ENCODE peak calls at places on chromosomes 7 and 10, in five cellular contexts. B is tibial artery, V is epithelial cell of esophagus, R is bronchial epithelial cell, P is foreskin fibroblast. E is an unnamed sample.

GRCh38 chr7:1567893-1568292 is 1.9 kb downstream of the PSMG3 start:
- DNase-seq in V (peak), R (peak), B (no peak), P (peak), E (no peak)

GRCh38 chr10:43111101-43111500 is 27.1 kb upstream of the CSGALNACT2 start:
- DNase-seq in P (no peak), V (no peak), R (no peak), B (no peak), E (no peak)

GRCh38 chr10:43197834-43198681 is 59.8 kb downstream of the CSGALNACT2 start:
- DNase-seq in B (peak), V (peak), P (peak), R (no peak), E (no peak)

GRCh38 chr10:133023216-133023843 is 64.4 kb upstream of the ADGRA1 start:
- DNase-seq in B (no peak), V (no peak), R (no peak), P (no peak), E (no peak)

GRCh38 chr7:91286432-91286831 is 22.2 kb downstream of the FZD1 start:
- DNase-seq in V (no peak), R (no peak), B (no peak), P (no peak), E (no peak)

GRCh38 chr10:21521910-21522533 is 3.5 kb downstream of the SKIDA1 start:
- DNase-seq in P (peak), V (no peak), R (no peak), B (no peak), E (no peak)

GRCh38 chr10:79349766-79350406 is 2.6 kb downstream of the PPIF start:
- DNase-seq in B (no peak), R (peak), V (peak), P (no peak), E (peak)

GRCh38 chr7:151078233-151079040 is 2.2 kb downstream of the FASTK start:
- DNase-seq in V (no peak), R (no peak), P (peak), B (peak), E (no peak)

GRCh38 chr10:97399843-97400545 is 1.1 kb downstream of the RRP12 start:
- DNase-seq in V (peak), B (no peak), R (peak), P (peak), E (no peak)

GRCh38 chr7:111240371-111240770 is 149.4 kb downstream of the LRRN3 start:
- DNase-seq in P (no peak), B (no peak), R (no peak), V (no peak), E (no peak)

GRCh38 chr7:114264029-114264428 is 150.6 kb upstream of the FOXP2 start:
- DNase-seq in B (no peak), R (peak), P (peak), V (peak), E (no peak)

DNA sequence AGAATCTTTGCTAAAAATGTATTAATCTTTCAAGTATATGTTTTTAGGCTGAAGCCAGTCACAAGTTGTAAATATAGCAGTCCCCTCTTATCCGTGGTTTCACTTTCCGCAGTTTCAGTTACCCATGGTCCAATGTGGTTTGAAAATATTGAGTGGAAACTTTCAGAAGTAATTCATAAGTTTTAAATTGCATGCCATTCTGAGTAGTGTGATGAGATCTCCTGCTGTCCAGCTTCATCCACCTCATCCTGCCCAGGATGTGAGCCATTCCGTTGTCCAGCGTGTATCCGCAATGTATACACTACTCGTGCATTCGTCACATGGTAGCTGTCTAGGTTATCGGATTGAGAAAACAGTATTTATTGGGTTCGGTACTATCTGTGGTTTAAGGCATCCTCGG is 12.2 kb downstream of the PDCD4 start:
- DNase-seq in V (no peak), B (no peak), R (no peak), P (no peak), E (no peak)
- TF ChIP-seq CTCF in V (no peak), B (no peak), R (no peak), P (no peak), E (no peak)

DNA sequence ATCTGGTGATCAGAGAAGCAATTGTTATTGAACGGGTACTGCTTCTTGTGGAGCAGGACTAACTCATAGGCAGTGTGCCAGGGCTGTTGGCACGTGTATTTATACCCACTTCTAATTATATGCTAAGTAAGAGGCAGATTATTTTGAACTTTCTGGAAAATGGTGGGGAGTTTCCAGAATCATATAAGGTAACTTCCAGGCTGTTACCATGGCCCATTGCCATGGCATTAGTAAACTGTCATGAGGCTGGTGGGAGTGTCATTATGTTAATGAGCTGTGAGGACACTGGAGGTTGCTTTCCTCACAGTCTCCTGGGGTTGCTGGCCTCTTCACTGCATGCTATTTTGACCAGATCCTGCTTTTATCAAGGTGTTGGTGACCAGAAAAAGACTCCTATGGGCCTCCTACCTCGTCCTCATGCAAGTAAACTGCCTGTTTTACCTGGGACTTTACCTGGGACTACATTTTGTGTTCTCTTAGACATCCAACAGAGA is 122.6 kb downstream of the KCND2 start:
- DNase-seq in B (no peak), V (peak), R (peak), P (no peak), E (no peak)
- H3K4me3 ChIP-seq in B (no peak), V (no peak), R (no peak), P (no peak), E (no peak)

DNA sequence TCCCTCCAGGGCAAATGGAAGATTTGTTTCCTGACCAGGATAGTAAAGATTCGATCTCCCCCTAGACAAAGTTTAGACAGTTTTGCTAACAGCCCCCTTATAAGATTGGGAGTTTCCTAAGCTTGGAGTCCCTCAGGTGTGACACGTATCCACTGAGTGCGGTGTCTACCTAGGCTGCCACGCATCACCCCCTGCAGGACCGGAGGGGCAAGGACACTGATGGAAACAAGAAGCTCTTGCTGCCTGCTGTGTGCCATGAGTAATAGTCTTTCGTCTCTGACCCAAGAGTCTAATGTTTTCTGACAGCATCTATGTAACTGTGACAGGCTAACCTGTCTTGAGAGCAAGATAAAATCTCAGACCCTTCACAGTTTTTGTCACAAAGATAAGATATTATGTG is 173.5 kb downstream of the SEMA3E start:
- DNase-seq in P (no peak), R (no peak), B (no peak), V (no peak), E (no peak)
- TF ChIP-seq CTCF in P (no peak), R (no peak), B (no peak), V (peak), E (no peak)

DNA sequence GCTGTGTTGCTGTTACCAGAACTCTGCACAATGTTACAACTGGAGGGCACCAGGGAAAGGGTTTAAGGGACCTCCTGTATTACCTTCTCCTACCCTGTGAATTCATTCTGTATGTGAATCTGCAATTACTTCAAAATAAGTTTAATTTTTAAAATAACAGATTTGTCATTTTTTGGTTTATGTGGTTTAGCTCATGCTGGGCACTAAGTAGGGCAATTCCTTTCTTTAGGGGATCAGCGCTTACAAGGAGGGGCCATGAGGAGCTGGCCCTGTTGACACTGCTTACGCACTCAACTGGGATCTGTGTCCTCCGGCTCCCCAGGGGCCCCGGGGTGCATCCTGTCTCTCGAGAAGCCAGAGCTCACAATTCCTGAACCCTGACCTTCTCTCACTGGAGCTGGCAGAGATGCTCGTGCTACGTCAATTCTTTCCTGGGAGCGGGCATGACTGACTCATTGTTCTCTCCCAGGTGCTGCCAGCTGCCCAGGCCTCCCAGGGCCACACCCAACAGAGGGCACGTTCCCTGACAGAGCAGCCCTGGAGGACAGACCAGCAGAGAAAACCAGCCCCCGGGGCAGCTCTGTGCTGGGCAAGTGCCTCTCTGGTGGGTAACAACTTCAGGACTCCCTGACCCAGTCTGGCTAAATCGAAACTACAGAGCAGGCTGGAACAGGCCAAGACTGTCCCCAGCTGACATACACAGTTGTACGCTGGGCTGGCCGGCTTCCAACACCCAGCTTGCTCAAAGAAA is 36.8 kb downstream of the CTBP2 start:
- DNase-seq in R (peak), B (peak), P (peak), V (peak), E (no peak)
- H3K4me3 ChIP-seq in R (no peak), B (peak), P (peak), V (no peak), E (peak)

DNA sequence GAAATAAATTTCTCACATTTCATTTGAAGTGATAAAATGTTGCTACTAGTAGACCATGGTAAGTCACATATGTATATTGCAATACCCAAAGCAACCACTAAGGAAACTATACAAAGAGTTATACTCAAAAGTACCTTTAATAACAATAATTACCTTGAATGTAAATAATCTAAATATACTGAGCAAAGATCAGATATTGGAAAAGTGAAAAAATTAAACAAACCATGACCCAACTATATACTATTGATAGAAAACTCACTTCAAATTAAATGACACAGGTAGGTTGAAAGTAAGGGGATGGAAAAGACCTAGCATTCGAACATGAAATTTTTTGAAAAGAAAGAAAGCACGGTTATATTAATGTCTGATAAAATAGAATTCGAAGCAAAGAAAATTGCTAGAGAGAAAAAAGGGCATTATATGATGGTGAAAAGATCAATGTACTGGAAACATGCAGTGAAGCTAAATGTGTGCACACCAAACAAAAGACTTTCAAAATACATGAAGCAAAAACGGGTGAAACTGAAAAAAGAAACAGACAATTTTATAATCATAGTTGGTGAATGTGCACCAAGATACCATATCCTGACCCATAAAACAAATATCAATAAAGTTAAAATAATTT is 29.1 kb downstream of the TFPI2 start:
- DNase-seq in P (no peak), B (no peak), V (no peak), R (no peak), E (no peak)
- TF ChIP-seq CTCF in P (no peak), B (no peak), V (peak), R (no peak), E (no peak)

GRCh38 chr7:152481082-152481481 is 45.3 kb upstream of the KMT2C start:
- DNase-seq in P (no peak), R (no peak), V (no peak), B (no peak), E (no peak)

GRCh38 chr7:152489044-152489443 is 53.2 kb upstream of the KMT2C start:
- DNase-seq in V (no peak), B (no peak), R (no peak), P (no peak), E (no peak)

GRCh38 chr7:152492952-152493351 is 57.1 kb upstream of the KMT2C start:
- DNase-seq in R (no peak), V (no peak), B (no peak), P (no peak), E (no peak)

DNA sequence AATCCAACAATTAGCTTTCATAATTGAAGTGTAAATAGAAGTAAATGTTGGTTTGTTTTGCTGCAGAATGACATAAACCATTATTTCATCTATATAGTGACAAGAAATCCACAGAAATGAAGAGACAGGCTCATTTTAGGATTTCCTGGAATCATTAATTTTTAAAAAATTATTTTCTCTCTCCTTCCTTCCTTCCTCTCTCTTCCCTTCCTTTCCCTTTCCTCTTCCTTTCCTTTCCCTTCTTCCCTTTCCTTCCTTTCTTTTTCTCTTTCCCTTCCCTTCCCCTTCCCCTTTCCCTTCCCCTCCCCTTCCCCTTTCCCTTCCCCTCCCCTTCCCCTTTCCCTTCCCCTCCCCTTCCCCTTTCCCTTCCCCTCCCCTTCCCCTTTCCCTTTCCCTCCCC is 51.2 kb upstream of the KMT2C start:
- DNase-seq in P (no peak), V (no peak), R (no peak), B (no peak), E (no peak)
- H3K4me3 ChIP-seq in P (no peak), V (no peak), R (no peak), B (no peak), E (no peak)

GRCh38 chr10:113475381-113475807 is 77.5 kb upstream of the HABP2 start:
- DNase-seq in V (peak), R (peak), B (no peak), P (no peak), E (no peak)
- TF ChIP-seq CTCF in V (peak), R (peak), B (peak), P (peak), E (no peak)

E was measured in vagina.